ENCODE peak calls at places on chromosome 7, in four cellular contexts. One of them, this sample, is unnamed. For H3K79me2, the result is how much of the 10 kb centered on the place peaks cover.

GRCh38 chr7:128863433-128863989 is 855 bp downstream of the ATP6V1F start:
- DNase-seq in H1: no peak
- DNase-seq in H9: peak
- DNase-seq in mesendoderm: peak
- DNase-seq in this sample: peak

GRCh38 chr7:55827577-55827976 is 35.0 kb downstream of the SEPTIN14 start:
- DNase-seq in H9: no peak
- DNase-seq in mesendoderm: no peak
- DNase-seq in H1: no peak
- DNase-seq in this sample: no peak

GRCh38 chr7:106820321-106821217 is 44.5 kb upstream of the PIK3CG start:
- DNase-seq in H9: no peak
- DNase-seq in mesendoderm: no peak
- DNase-seq in H1: no peak
- DNase-seq in this sample: no peak

GRCh38 chr7:95840953-95841950 is 68.9 kb downstream of the DYNC1I1 start:
- DNase-seq in mesendoderm: peak
- DNase-seq in H1: no peak
- DNase-seq in H9: peak
- DNase-seq in this sample: no peak

GRCh38 chr7:37297546-37297945 is 151.1 kb downstream of the ELMO1 start:
- DNase-seq in mesendoderm: no peak
- DNase-seq in H9: no peak
- DNase-seq in H1: no peak
- DNase-seq in this sample: peak

GRCh38 chr7:148155826-148156225 is 434.7 kb upstream of the C7orf33 start:
- DNase-seq in H9: no peak
- DNase-seq in H1: no peak
- DNase-seq in mesendoderm: no peak
- DNase-seq in this sample: no peak

GRCh38 chr7:47474937-47475879 is 106.7 kb downstream of the TNS3 start:
- DNase-seq in mesendoderm: peak
- DNase-seq in H1: peak
- DNase-seq in H9: peak
- DNase-seq in this sample: peak

GRCh38 chr7:39753823-39754325 is 130.5 kb downstream of the RALA start:
- DNase-seq in H1: no peak
- DNase-seq in H9: no peak
- DNase-seq in mesendoderm: no peak
- DNase-seq in this sample: no peak

GRCh38 chr7:92611735-92612134 is 21.5 kb upstream of the FAM133B start:
- DNase-seq in H9: no peak
- DNase-seq in mesendoderm: no peak
- DNase-seq in H1: no peak
- DNase-seq in this sample: no peak

GRCh38 chr7:95004618-95005282 is 97.4 kb downstream of the PPP1R9A start:
- DNase-seq in mesendoderm: no peak
- DNase-seq in H1: no peak
- DNase-seq in H9: no peak
- DNase-seq in this sample: peak

GRCh38 chr7:30655096-30655970 is 26.9 kb downstream of the CRHR2 start:
- DNase-seq in mesendoderm: no peak
- DNase-seq in H1: no peak
- DNase-seq in H9: no peak
- DNase-seq in this sample: no peak

GRCh38 chr7:128904381-128905197 is 5.9 kb downstream of the KCP start:
- DNase-seq in mesendoderm: peak
- DNase-seq in H9: peak
- DNase-seq in H1: no peak
- DNase-seq in this sample: peak

GRCh38 chr7:41817386-41817785 is 114.5 kb upstream of the INHBA start:
- DNase-seq in H9: no peak
- DNase-seq in mesendoderm: no peak
- DNase-seq in H1: no peak
- DNase-seq in this sample: no peak

GRCh38 chr7:103065666-103066065 is 8.9 kb downstream of the FBXL13 start:
- DNase-seq in H1: no peak
- DNase-seq in H9: peak
- DNase-seq in mesendoderm: peak
- DNase-seq in this sample: peak

GRCh38 chr7:150736864-150737263 is 354 bp upstream of the GIMAP5 start:
- DNase-seq in mesendoderm: no peak
- DNase-seq in H9: no peak
- DNase-seq in H1: no peak
- DNase-seq in this sample: no peak

GRCh38 chr7:111029574-111030357 is 61.2 kb upstream of the LRRN3 start:
- DNase-seq in H9: no peak
- DNase-seq in H1: no peak
- DNase-seq in mesendoderm: no peak
- DNase-seq in this sample: no peak

GRCh38 chr7:44398953-44399574 is 73.7 kb upstream of the CAMK2B start:
- DNase-seq in mesendoderm: no peak
- DNase-seq in H9: no peak
- DNase-seq in H1: no peak
- DNase-seq in this sample: no peak

GRCh38 chr7:15557686-15558085 is 4.1 kb downstream of the AGMO start:
- DNase-seq in H9: no peak
- DNase-seq in mesendoderm: no peak
- DNase-seq in H1: no peak
- DNase-seq in this sample: no peak

GRCh38 chr7:33128631-33128989 is 754 bp upstream of the BBS9 start:
- DNase-seq in H1: no peak
- DNase-seq in mesendoderm: no peak
- DNase-seq in H9: no peak
- DNase-seq in this sample: no peak

GRCh38 chr7:116522247-116522646 is 2.6 kb upstream of the CAV1 start:
- DNase-seq in H1: no peak
- DNase-seq in H9: no peak
- DNase-seq in mesendoderm: peak
- DNase-seq in this sample: no peak

GRCh38 chr7:43701502-43701859 is 27.8 kb downstream of the COA1 start:
- DNase-seq in H9: no peak
- DNase-seq in mesendoderm: no peak
- DNase-seq in H1: no peak
- DNase-seq in this sample: no peak

GRCh38 chr7:149468208-149468607 is 7.3 kb upstream of the ZNF777 start:
- DNase-seq in H1: no peak
- DNase-seq in mesendoderm: no peak
- DNase-seq in H9: no peak
- DNase-seq in this sample: no peak

GRCh38 chr7:125032943-125033342 is 103.3 kb upstream of the POT1 start:
- DNase-seq in H9: no peak
- DNase-seq in mesendoderm: no peak
- DNase-seq in H1: no peak
- DNase-seq in this sample: no peak

GRCh38 chr7:110600983-110601382 is 489.9 kb upstream of the LRRN3 start:
- DNase-seq in mesendoderm: no peak
- DNase-seq in H9: no peak
- DNase-seq in H1: no peak
- DNase-seq in this sample: no peak

GRCh38 chr7:126394406-126394805 is 858.3 kb downstream of the GRM8 start:
- DNase-seq in H9: no peak
- DNase-seq in H1: no peak
- DNase-seq in mesendoderm: no peak
- DNase-seq in this sample: no peak

GRCh38 chr7:46855851-46856250 is 726.1 kb downstream of the TNS3 start:
- DNase-seq in H9: no peak
- DNase-seq in H1: no peak
- DNase-seq in mesendoderm: no peak
- DNase-seq in this sample: peak

GRCh38 chr7:11758627-11759111 is 73.3 kb downstream of the THSD7A start:
- DNase-seq in H9: no peak
- DNase-seq in H1: no peak
- DNase-seq in mesendoderm: no peak
- DNase-seq in this sample: peak

GRCh38 chr7:28296571-28297483 is 115.5 kb upstream of the CREB5 start:
- DNase-seq in mesendoderm: peak
- DNase-seq in H9: peak
- DNase-seq in H1: peak
- DNase-seq in this sample: peak

GRCh38 chr7:148615085-148615750 is 24.7 kb downstream of the C7orf33 start:
- DNase-seq in H9: no peak
- DNase-seq in H1: no peak
- DNase-seq in mesendoderm: no peak
- DNase-seq in this sample: peak

GRCh38 chr7:1569016-1569415 is 816 bp downstream of the PSMG3 start:
- DNase-seq in H9: no peak
- DNase-seq in mesendoderm: no peak
- DNase-seq in H1: no peak
- DNase-seq in this sample: no peak

GRCh38 chr7:150755473-150756099 is 18.4 kb downstream of the GIMAP5 start:
- DNase-seq in H1: no peak
- DNase-seq in H9: no peak
- DNase-seq in mesendoderm: no peak
- DNase-seq in this sample: no peak

GRCh38 chr7:36119005-36119711 is 33.9 kb upstream of the EEPD1 start:
- DNase-seq in H9: no peak
- DNase-seq in H1: no peak
- DNase-seq in mesendoderm: no peak
- DNase-seq in this sample: peak

GRCh38 chr7:90411510-90411909 is 8.2 kb downstream of the CLDN12 start:
- DNase-seq in H9: no peak
- DNase-seq in H1: no peak
- DNase-seq in mesendoderm: no peak
- DNase-seq in this sample: no peak

GRCh38 chr7:136114966-136115762 is 138.0 kb upstream of the MTPN start:
- DNase-seq in mesendoderm: peak
- DNase-seq in H9: peak
- DNase-seq in H1: peak
- DNase-seq in this sample: peak

DNA sequence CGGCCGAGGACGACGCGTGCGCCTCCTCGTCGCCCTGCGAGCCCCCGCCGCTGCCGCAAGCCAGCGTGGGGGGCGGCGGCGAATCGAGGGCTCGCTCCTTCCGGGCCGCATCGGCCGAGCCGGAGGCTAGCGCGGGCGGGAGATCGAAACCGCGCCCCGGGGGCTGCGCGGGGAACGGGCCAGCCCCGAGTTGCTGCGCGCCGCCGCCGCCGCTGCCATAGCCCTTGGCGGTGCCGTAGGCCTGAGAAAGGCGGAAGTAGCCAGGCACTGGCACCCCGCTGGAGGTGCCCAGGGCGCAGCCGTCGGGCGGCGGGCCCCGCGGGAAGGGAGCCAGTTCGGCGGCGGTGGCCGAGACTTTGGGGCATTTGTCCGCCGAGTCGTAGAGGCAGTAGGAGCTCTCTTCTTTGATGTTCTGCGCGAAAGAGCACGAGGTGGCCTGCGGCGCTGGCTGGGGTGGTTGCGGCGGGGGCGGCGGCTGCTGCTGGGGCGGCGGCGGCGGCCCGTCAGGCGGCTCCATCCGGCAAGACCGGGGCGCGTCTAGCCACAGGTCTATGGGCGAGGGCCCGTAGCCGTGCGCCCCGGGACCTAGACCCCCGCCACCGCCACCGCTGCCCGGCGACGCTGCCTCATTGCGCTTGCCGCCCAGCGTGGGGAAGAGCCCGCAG is 576 bp downstream of the HOXA10 start:
- DNase-seq in H9: peak
- DNase-seq in mesendoderm: no peak
- DNase-seq in H1: no peak
- DNase-seq in this sample: peak
- H3K79me2 ChIP-seq in H9: under half
- H3K79me2 ChIP-seq in mesendoderm: under half
- H3K79me2 ChIP-seq in H1: under half
- H3K79me2 ChIP-seq in this sample: under half

GRCh38 chr7:2617710-2617975 is 14.1 kb upstream of the TTYH3 start:
- DNase-seq in H1: no peak
- DNase-seq in mesendoderm: no peak
- DNase-seq in H9: no peak
- DNase-seq in this sample: no peak
- H2BK120ac ChIP-seq in H1: no peak
- H2BK120ac ChIP-seq in mesendoderm: no peak
- H2BK120ac ChIP-seq in H9: no peak
- H2BK120ac ChIP-seq in this sample: no peak

DNA sequence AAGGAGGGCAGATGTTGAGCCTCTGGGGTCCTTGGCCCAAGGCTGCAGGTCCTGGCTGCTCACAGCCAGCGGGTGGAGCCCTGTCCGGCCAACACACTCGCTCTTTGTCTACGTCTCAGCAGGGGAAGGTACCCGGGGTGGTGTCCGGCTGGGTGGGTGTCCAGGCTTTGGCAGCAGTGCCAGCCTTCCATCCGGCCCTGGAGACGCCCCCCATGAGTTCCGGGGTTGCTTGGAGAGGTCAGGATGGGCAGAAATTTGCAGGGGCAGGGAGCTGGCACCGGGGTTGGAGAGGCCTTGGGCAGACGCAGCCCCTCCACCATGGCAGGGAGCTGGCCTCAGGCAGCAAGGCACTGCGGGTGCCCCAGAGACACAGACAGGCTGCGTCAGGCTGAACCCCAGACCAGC is 42.2 kb upstream of the ELN start:
- DNase-seq in H9: no peak
- DNase-seq in mesendoderm: no peak
- DNase-seq in H1: no peak
- DNase-seq in this sample: no peak
- H3K4ac ChIP-seq in H9: no peak
- H3K4ac ChIP-seq in mesendoderm: no peak
- H3K4ac ChIP-seq in H1: no peak
- H3K4ac ChIP-seq in this sample: no peak

GRCh38 chr7:79936281-79936983 is 198.2 kb upstream of the GNAI1 start:
- DNase-seq in mesendoderm: no peak
- DNase-seq in H1: no peak
- DNase-seq in H9: no peak
- DNase-seq in this sample: no peak
- H3K79me2 ChIP-seq in mesendoderm: under half
- H3K79me2 ChIP-seq in H1: under half
- H3K79me2 ChIP-seq in H9: under half
- H3K79me2 ChIP-seq in this sample: under half

DNA sequence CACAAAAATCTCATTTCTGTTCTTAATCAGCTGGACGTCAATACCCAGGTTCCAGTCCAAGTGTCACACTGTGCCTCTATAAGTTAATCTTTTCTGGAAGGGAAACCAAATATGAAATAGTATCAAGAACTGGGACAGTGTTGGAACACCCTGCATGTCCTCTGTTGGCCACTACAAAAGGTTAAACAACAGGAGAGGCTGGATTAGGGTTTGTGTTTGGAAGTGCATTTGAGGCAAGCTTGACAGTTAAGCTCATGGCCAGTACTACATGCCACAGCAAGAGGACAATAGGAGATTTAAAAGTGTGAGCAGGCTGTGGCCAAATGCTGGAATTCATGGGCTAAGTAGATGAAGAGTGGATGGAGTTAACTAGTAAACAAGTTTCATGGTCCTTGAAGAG is 751.5 kb downstream of the AUTS2 start:
- DNase-seq in H9: no peak
- DNase-seq in mesendoderm: no peak
- DNase-seq in H1: no peak
- DNase-seq in this sample: no peak
- H2BK120ac ChIP-seq in H9: no peak
- H2BK120ac ChIP-seq in mesendoderm: no peak
- H2BK120ac ChIP-seq in H1: no peak
- H2BK120ac ChIP-seq in this sample: no peak

This sample was measured in trophoblast cell.